ENCODE peak calls at places on chromosomes 16 and 17, in six cellular contexts. Y is GM04504, E is cardiac muscle cell, U is nucleus accumbens, L is epithelial cell of proximal tubule, F is A172. A is an unnamed sample.

GRCh38 chr16:1097800-1098199 is 1.8 kb upstream of the C1QTNF8 start:
- DNase-seq in Y (no peak), E (no peak), U (no peak), L (no peak), F (peak; percentile 71), A (no peak)

GRCh38 chr16:22240023-22240697 is 34.1 kb downstream of the EEF2K start:
- DNase-seq in Y (no peak), E (no peak), U (no peak), L (no peak), F (no peak), A (peak; percentile 37)

GRCh38 chr16:67441289-67441753 is 10.4 kb downstream of the HSD11B2 start:
- DNase-seq in Y (no peak), E (no peak), U (no peak), L (no peak), F (no peak), A (no peak)

GRCh38 chr17:74235040-74235581 is 21.7 kb downstream of the TTYH2 start:
- DNase-seq in Y (no peak), E (no peak), U (no peak), L (no peak), F (no peak), A (no peak)

GRCh38 chr16:17369441-17369951 is 101.3 kb downstream of the XYLT1 start:
- DNase-seq in Y (no peak), E (no peak), U (no peak), L (no peak), F (no peak), A (no peak)

GRCh38 chr17:16906670-16907069 is 65.2 kb downstream of the TNFRSF13B start:
- DNase-seq in Y (no peak), E (no peak), U (no peak), L (no peak), F (no peak), A (no peak)

GRCh38 chr17:29390856-29391631 is 881 bp downstream of the TAOK1 start:
- DNase-seq in Y (no peak), E (peak; percentile 47), U (no peak), L (no peak), F (no peak), A (no peak)

GRCh38 chr16:78675312-78675711 is 575.9 kb downstream of the WWOX start:
- DNase-seq in Y (no peak), E (no peak), U (no peak), L (no peak), F (no peak), A (no peak)

GRCh38 chr17:58304735-58305486 is 23.7 kb downstream of the TSPOAP1 start:
- DNase-seq in Y (no peak), E (no peak), U (no peak), L (no peak), F (no peak), A (no peak)

GRCh38 chr16:10027553-10027952 is 154.7 kb downstream of the GRIN2A start:
- DNase-seq in Y (no peak), E (no peak), U (no peak), L (no peak), F (no peak), A (no peak)

GRCh38 chr16:2042666-2043295 is 4.9 kb downstream of the NTHL1 start:
- DNase-seq in Y (no peak), E (no peak), U (no peak), L (no peak), F (no peak), A (no peak)

GRCh38 chr17:70050931-70051330 is 24.1 kb upstream of the KCNJ16 start:
- DNase-seq in Y (no peak), E (no peak), U (no peak), L (no peak), F (no peak), A (no peak)

GRCh38 chr17:67855504-67856324 is 30.4 kb downstream of the BPTF start:
- DNase-seq in Y (no peak), E (no peak), U (no peak), L (no peak), F (no peak), A (no peak)

GRCh38 chr17:39224778-39225307 is 902 bp downstream of the STAC2 start:
- DNase-seq in Y (no peak), E (no peak), U (no peak), L (no peak), F (no peak), A (no peak)

GRCh38 chr16:27803775-27804549 is 254.0 kb downstream of the KATNIP start:
- DNase-seq in Y (no peak), E (no peak), U (no peak), L (no peak), F (no peak), A (no peak)

GRCh38 chr16:57577691-57578224 is 35.3 kb downstream of the ADGRG5 start:
- DNase-seq in Y (no peak), E (no peak), U (no peak), L (no peak), F (no peak), A (no peak)

GRCh38 chr16:75987323-75987722 is 261.0 kb upstream of the CPHXL start:
- DNase-seq in Y (no peak), E (no peak), U (no peak), L (no peak), F (no peak), A (no peak)

GRCh38 chr17:55926276-55926995 is 175.6 kb downstream of the PCTP start:
- DNase-seq in Y (no peak), E (no peak), U (no peak), L (no peak), F (no peak), A (peak; percentile 14)

GRCh38 chr17:69232650-69233049 is 4.0 kb upstream of the ABCA10 start:
- DNase-seq in Y (no peak), E (no peak), U (no peak), L (no peak), F (no peak), A (no peak)

GRCh38 chr16:1299012-1299867 is 10.2 kb upstream of the UBE2I start:
- DNase-seq in Y (no peak), E (no peak), U (no peak), L (no peak), F (no peak), A (no peak)

GRCh38 chr16:88528902-88529318 is 41.3 kb upstream of the ZC3H18 start:
- DNase-seq in Y (no peak), E (no peak), U (no peak), L (no peak), F (no peak), A (no peak)

GRCh38 chr17:44940768-44941167 is 6.8 kb downstream of the KIF18B start:
- DNase-seq in Y (no peak), E (no peak), U (no peak), L (no peak), F (no peak), A (no peak)

GRCh38 chr16:75653926-75654325 is 6.4 kb downstream of the TERF2IP start:
- DNase-seq in Y (peak; percentile 21), E (no peak), U (no peak), L (no peak), F (no peak), A (no peak)

GRCh38 chr16:11251525-11252481 is 4.2 kb downstream of the SOCS1 start:
- DNase-seq in Y (no peak), E (no peak), U (no peak), L (no peak), F (peak; percentile 59), A (peak; percentile 53)

GRCh38 chr17:19712436-19713004 is 3.9 kb downstream of the SLC47A2 start:
- DNase-seq in Y (no peak), E (no peak), U (no peak), L (no peak), F (no peak), A (no peak)

GRCh38 chr16:15879255-15879804 is 9.1 kb downstream of the CEP20 start:
- DNase-seq in Y (peak; percentile 81), E (no peak), U (no peak), L (peak; percentile 71), F (peak; percentile 61), A (peak; percentile 88)

GRCh38 chr17:54678158-54678557 is 222.5 kb upstream of the TOM1L1 start:
- DNase-seq in Y (no peak), E (no peak), U (no peak), L (no peak), F (no peak), A (no peak)

GRCh38 chr16:67406628-67407027 is 9.6 kb downstream of the ZDHHC1 start:
- DNase-seq in Y (peak; percentile 81), E (no peak), U (no peak), L (no peak), F (peak; percentile 74), A (peak; percentile 71)

GRCh38 chr16:66970775-66971725 is 10.0 kb downstream of the CES3 start:
- DNase-seq in Y (no peak), E (no peak), U (no peak), L (no peak), F (peak; percentile 79), A (no peak)

GRCh38 chr16:48231675-48232214 is 12.4 kb upstream of the LONP2 start:
- DNase-seq in Y (no peak), E (peak; percentile 57), U (no peak), L (no peak), F (peak; percentile 47), A (no peak)